ENCODE peak calls at places on chromosomes 12 and 14, in six cellular contexts. One of them, this sample, is unnamed.

GRCh38 chr14:37903561-37904191 is 304.0 kb upstream of the SSTR1 start:
- DNase-seq in A549: peak; percentile 13
- DNase-seq in HepG2: peak; percentile 75
- DNase-seq in endothelial cell of umbilical vein: peak; percentile 64
- DNase-seq in K562: peak; percentile 10
- DNase-seq in GM12878: no peak
- DNase-seq in this sample: peak; percentile 42

GRCh38 chr12:113959096-113959495 is 7.0 kb downstream of the RBM19 start:
- DNase-seq in A549: no peak
- DNase-seq in HepG2: no peak
- DNase-seq in endothelial cell of umbilical vein: no peak
- DNase-seq in K562: no peak
- DNase-seq in GM12878: no peak
- DNase-seq in this sample: no peak

GRCh38 chr12:72295101-72295500 is 22.9 kb downstream of the TRHDE start:
- DNase-seq in A549: no peak
- DNase-seq in HepG2: no peak
- DNase-seq in endothelial cell of umbilical vein: no peak
- DNase-seq in K562: no peak
- DNase-seq in GM12878: no peak
- DNase-seq in this sample: no peak

GRCh38 chr14:101492716-101493115 is 68.6 kb upstream of the DIO3 start:
- DNase-seq in A549: no peak
- DNase-seq in HepG2: no peak
- DNase-seq in endothelial cell of umbilical vein: no peak
- DNase-seq in K562: no peak
- DNase-seq in GM12878: no peak
- DNase-seq in this sample: no peak

GRCh38 chr14:105503918-105504692 is 13.1 kb downstream of the TEDC1 start:
- DNase-seq in A549: no peak
- DNase-seq in HepG2: no peak
- DNase-seq in endothelial cell of umbilical vein: no peak
- DNase-seq in K562: no peak
- DNase-seq in GM12878: no peak
- DNase-seq in this sample: peak; percentile 23

GRCh38 chr12:98803468-98804209 is 158.5 kb downstream of the APAF1 start:
- DNase-seq in A549: no peak
- DNase-seq in HepG2: no peak
- DNase-seq in endothelial cell of umbilical vein: no peak
- DNase-seq in K562: no peak
- DNase-seq in GM12878: no peak
- DNase-seq in this sample: no peak

GRCh38 chr14:32256606-32257005 is 53.5 kb upstream of the RNU6-8 start:
- DNase-seq in A549: no peak
- DNase-seq in HepG2: no peak
- DNase-seq in endothelial cell of umbilical vein: no peak
- DNase-seq in K562: no peak
- DNase-seq in GM12878: no peak
- DNase-seq in this sample: no peak

GRCh38 chr14:44778562-44778961 is 183.2 kb downstream of the KLHL28 start:
- DNase-seq in A549: no peak
- DNase-seq in HepG2: no peak
- DNase-seq in endothelial cell of umbilical vein: no peak
- DNase-seq in K562: no peak
- DNase-seq in GM12878: no peak
- DNase-seq in this sample: no peak

GRCh38 chr14:59126714-59127436 is 61.6 kb upstream of the DAAM1 start:
- DNase-seq in A549: peak; percentile 52
- DNase-seq in HepG2: peak; percentile 61
- DNase-seq in endothelial cell of umbilical vein: peak; percentile 64
- DNase-seq in K562: peak; percentile 36
- DNase-seq in GM12878: no peak
- DNase-seq in this sample: peak; percentile 67

GRCh38 chr14:61611880-61612630 is 83.3 kb upstream of the HIF1A start:
- DNase-seq in A549: no peak
- DNase-seq in HepG2: no peak
- DNase-seq in endothelial cell of umbilical vein: no peak
- DNase-seq in K562: no peak
- DNase-seq in GM12878: no peak
- DNase-seq in this sample: no peak

GRCh38 chr12:77016621-77017020 is 48.7 kb downstream of the E2F7 start:
- DNase-seq in A549: no peak
- DNase-seq in HepG2: no peak
- DNase-seq in endothelial cell of umbilical vein: no peak
- DNase-seq in K562: no peak
- DNase-seq in GM12878: no peak
- DNase-seq in this sample: no peak

GRCh38 chr12:45458238-45458637 is 242.3 kb downstream of the ANO6 start:
- DNase-seq in A549: no peak
- DNase-seq in HepG2: no peak
- DNase-seq in endothelial cell of umbilical vein: no peak
- DNase-seq in K562: no peak
- DNase-seq in GM12878: no peak
- DNase-seq in this sample: no peak

GRCh38 chr12:12608557-12608957 is 3.1 kb upstream of the CREBL2 start:
- DNase-seq in A549: peak; percentile 28
- DNase-seq in HepG2: peak; percentile 25
- DNase-seq in endothelial cell of umbilical vein: no peak
- DNase-seq in K562: peak; percentile 9
- DNase-seq in GM12878: peak; percentile 57
- DNase-seq in this sample: peak; percentile 29

GRCh38 chr12:100720016-100720654 is 74.4 kb upstream of the ANO4 start:
- DNase-seq in A549: no peak
- DNase-seq in HepG2: no peak
- DNase-seq in endothelial cell of umbilical vein: no peak
- DNase-seq in K562: no peak
- DNase-seq in GM12878: no peak
- DNase-seq in this sample: no peak

GRCh38 chr12:55654506-55655224 is 18.0 kb downstream of the OR10P1 start:
- DNase-seq in A549: no peak
- DNase-seq in HepG2: no peak
- DNase-seq in endothelial cell of umbilical vein: no peak
- DNase-seq in K562: no peak
- DNase-seq in GM12878: no peak
- DNase-seq in this sample: no peak

GRCh38 chr12:100075598-100075997 is 67.1 kb downstream of the BLTP3B start:
- DNase-seq in A549: no peak
- DNase-seq in HepG2: no peak
- DNase-seq in endothelial cell of umbilical vein: no peak
- DNase-seq in K562: no peak
- DNase-seq in GM12878: no peak
- DNase-seq in this sample: no peak

GRCh38 chr12:66003951-66004350 is 126.6 kb downstream of the LLPH start:
- DNase-seq in A549: no peak
- DNase-seq in HepG2: no peak
- DNase-seq in endothelial cell of umbilical vein: no peak
- DNase-seq in K562: no peak
- DNase-seq in GM12878: no peak
- DNase-seq in this sample: peak; percentile 34

GRCh38 chr12:111117017-111117416 is 196.6 kb upstream of the MYL2 start:
- DNase-seq in A549: no peak
- DNase-seq in HepG2: no peak
- DNase-seq in endothelial cell of umbilical vein: no peak
- DNase-seq in K562: no peak
- DNase-seq in GM12878: no peak
- DNase-seq in this sample: no peak

GRCh38 chr12:2613674-2614073 is 181.1 kb upstream of the FKBP4 start:
- DNase-seq in A549: peak; percentile 22
- DNase-seq in HepG2: no peak
- DNase-seq in endothelial cell of umbilical vein: peak; percentile 3
- DNase-seq in K562: no peak
- DNase-seq in GM12878: peak; percentile 15
- DNase-seq in this sample: peak; percentile 22

GRCh38 chr14:50018236-50019210 is 97.8 kb downstream of the VCPKMT start:
- DNase-seq in A549: no peak
- DNase-seq in HepG2: peak; percentile 83
- DNase-seq in endothelial cell of umbilical vein: peak; percentile 20
- DNase-seq in K562: no peak
- DNase-seq in GM12878: no peak
- DNase-seq in this sample: no peak

GRCh38 chr12:75850751-75851462 is 180.7 kb downstream of the PHLDA1 start:
- DNase-seq in A549: peak; percentile 7
- DNase-seq in HepG2: no peak
- DNase-seq in endothelial cell of umbilical vein: no peak
- DNase-seq in K562: no peak
- DNase-seq in GM12878: no peak
- DNase-seq in this sample: no peak

GRCh38 chr12:80025638-80026037 is 73.7 kb upstream of the OTOGL start:
- DNase-seq in A549: no peak
- DNase-seq in HepG2: no peak
- DNase-seq in endothelial cell of umbilical vein: no peak
- DNase-seq in K562: no peak
- DNase-seq in GM12878: no peak
- DNase-seq in this sample: no peak

GRCh38 chr12:50005150-50005549 is 20.1 kb downstream of the RACGAP1 start:
- DNase-seq in A549: no peak
- DNase-seq in HepG2: no peak
- DNase-seq in endothelial cell of umbilical vein: no peak
- DNase-seq in K562: no peak
- DNase-seq in GM12878: no peak
- DNase-seq in this sample: no peak

GRCh38 chr14:75885829-75886228 is 96.0 kb downstream of the TGFB3 start:
- DNase-seq in A549: no peak
- DNase-seq in HepG2: no peak
- DNase-seq in endothelial cell of umbilical vein: no peak
- DNase-seq in K562: no peak
- DNase-seq in GM12878: no peak
- DNase-seq in this sample: no peak

GRCh38 chr14:75879031-75879430 is 102.8 kb downstream of the TGFB3 start:
- DNase-seq in A549: no peak
- DNase-seq in HepG2: no peak
- DNase-seq in endothelial cell of umbilical vein: peak; percentile 95
- DNase-seq in K562: no peak
- DNase-seq in GM12878: no peak
- DNase-seq in this sample: no peak

GRCh38 chr14:75884198-75884611 is 97.6 kb downstream of the TGFB3 start:
- DNase-seq in A549: no peak
- DNase-seq in HepG2: no peak
- DNase-seq in endothelial cell of umbilical vein: no peak
- DNase-seq in K562: no peak
- DNase-seq in GM12878: no peak
- DNase-seq in this sample: no peak

GRCh38 chr14:75880512-75880911 is 101.3 kb downstream of the TGFB3 start:
- DNase-seq in A549: no peak
- DNase-seq in HepG2: no peak
- DNase-seq in endothelial cell of umbilical vein: no peak
- DNase-seq in K562: no peak
- DNase-seq in GM12878: no peak
- DNase-seq in this sample: no peak

DNA sequence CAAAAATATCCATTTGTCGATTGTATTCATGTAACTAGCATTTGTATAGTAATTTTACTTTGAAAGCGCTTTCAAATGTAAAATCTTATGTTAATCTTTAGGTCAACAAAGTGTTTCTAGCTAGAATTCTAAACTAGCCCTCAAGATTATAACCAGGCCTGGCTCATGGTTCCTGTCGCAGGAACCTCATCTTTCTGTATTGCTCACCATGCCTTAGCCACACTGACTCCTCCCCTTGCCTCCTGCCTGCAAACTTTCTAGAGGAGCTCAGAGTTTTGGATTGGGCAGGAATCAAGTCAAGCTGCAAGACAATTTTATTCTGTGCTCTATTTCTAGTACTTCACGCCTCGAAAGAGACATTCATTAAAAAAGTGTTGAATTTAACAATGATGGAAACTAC is 99.8 kb downstream of the TGFB3 start:
- DNase-seq in A549: no peak
- DNase-seq in HepG2: no peak
- DNase-seq in endothelial cell of umbilical vein: no peak
- DNase-seq in K562: no peak
- DNase-seq in GM12878: no peak
- DNase-seq in this sample: no peak
- TF ChIP-seq MYC in A549: no peak
- TF ChIP-seq MYC in HepG2: no peak
- TF ChIP-seq MYC in endothelial cell of umbilical vein: no peak
- TF ChIP-seq MYC in K562: no peak
- TF ChIP-seq MYC in GM12878: no peak
- TF ChIP-seq MYC in this sample: no peak

DNA sequence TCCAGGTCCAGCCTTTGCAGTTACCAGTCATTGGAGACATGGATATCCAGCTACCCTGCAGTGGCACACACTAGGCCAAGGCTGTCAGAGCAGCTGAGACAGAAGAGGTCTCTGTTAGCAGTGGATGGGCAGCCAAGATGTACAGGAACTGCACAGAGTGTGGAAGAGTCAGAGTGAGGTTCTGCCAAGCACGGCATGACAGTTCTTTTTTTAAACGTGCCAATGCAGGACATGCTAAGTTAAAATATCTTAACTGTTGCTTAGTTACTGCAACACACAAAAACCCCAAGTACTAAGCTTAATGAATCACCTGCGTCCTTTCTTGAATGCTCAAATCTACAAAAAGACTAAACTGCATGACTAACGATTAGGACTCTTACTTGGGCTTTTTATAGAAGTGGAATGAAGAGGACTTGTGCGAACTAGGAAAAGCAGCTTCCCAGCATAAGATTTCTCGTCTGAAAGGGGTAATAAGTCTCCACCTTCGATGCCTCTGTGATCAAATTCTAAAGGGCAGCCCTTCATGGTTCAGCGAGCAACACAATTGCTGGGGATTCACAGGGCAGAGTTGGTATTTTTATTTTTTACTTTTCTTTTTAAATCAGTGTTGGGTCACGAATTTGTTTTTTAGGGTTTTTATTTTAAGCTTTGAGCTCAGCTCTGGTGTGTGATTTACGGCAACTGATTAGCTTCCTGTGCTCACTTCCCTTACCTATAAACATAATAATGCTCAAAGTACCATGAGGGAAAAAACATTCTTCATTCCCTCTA is 20.6 kb downstream of the MAPK1IP1L start:
- DNase-seq in A549: no peak
- DNase-seq in HepG2: no peak
- DNase-seq in endothelial cell of umbilical vein: peak; percentile 63
- DNase-seq in K562: no peak
- DNase-seq in GM12878: peak; percentile 92
- DNase-seq in this sample: no peak
- H3K4me3 ChIP-seq in A549: no peak overlapping the region
- H3K4me3 ChIP-seq in HepG2: no peak overlapping the region
- H3K4me3 ChIP-seq in endothelial cell of umbilical vein: no peak overlapping the region
- H3K4me3 ChIP-seq in K562: no peak overlapping the region
- H3K4me3 ChIP-seq in GM12878: peak overlapping the region; percentile 28
- H3K4me3 ChIP-seq in this sample: no peak overlapping the region

GRCh38 chr12:122526683-122527477 is at the start of the genes KNTC1 and RSRC2:
- DNase-seq in A549: peak; percentile 99
- DNase-seq in HepG2: peak; percentile 99
- DNase-seq in endothelial cell of umbilical vein: peak; percentile 100
- DNase-seq in K562: peak; percentile 99
- DNase-seq in GM12878: peak; percentile 99
- DNase-seq in this sample: peak; percentile 100
- TF ChIP-seq POLR2A in A549: peak; percentile 92
- TF ChIP-seq POLR2A in HepG2: peak; percentile 99
- TF ChIP-seq POLR2A in endothelial cell of umbilical vein: peak; percentile 99
- TF ChIP-seq POLR2A in K562: peak; percentile 99
- TF ChIP-seq POLR2A in GM12878: peak; percentile 99
- TF ChIP-seq POLR2A in this sample: peak; percentile 99

DNA sequence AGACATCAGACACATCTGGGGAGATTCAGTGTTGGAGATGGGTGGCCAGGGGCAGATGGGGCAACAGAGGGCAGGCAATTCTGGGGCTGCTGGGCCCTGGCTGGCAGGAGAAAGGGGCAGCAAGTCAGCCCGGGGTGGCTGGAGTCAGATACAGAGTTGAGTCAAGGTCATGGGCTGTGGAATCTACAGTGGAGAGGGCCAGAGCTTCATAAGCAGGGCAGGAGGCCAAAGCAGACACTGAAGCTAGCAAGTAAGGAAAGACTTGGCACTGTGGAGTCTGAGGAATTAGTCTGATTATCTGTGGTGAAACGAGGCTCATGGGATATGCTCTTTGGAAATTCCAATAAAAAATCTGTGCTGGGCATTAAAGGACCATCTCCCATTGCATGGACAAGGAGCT is 95.5 kb downstream of the TMX1 start:
- DNase-seq in A549: no peak
- DNase-seq in HepG2: no peak
- DNase-seq in endothelial cell of umbilical vein: no peak
- DNase-seq in K562: no peak
- DNase-seq in GM12878: no peak
- DNase-seq in this sample: no peak
- TF ChIP-seq MYC in A549: no peak
- TF ChIP-seq MYC in HepG2: no peak
- TF ChIP-seq MYC in endothelial cell of umbilical vein: no peak
- TF ChIP-seq MYC in K562: no peak
- TF ChIP-seq MYC in GM12878: no peak
- TF ChIP-seq MYC in this sample: no peak